ENCODE peak calls at places on chromosomes 11 and 22, in five cellular contexts. One of them, this sample, is unnamed.

GRCh38 chr11:117439256-117439655 is 111.6 kb downstream of the CEP164 start:
- DNase-seq in epithelial cell of esophagus: no peak
- DNase-seq in ovary: no peak
- DNase-seq in tibial nerve: no peak
- DNase-seq in CD4-positive, alpha-beta memory T cell: no peak
- DNase-seq in this sample: no peak

GRCh38 chr22:42967005-42967404 is 47.9 kb downstream of the PACSIN2 start:
- DNase-seq in epithelial cell of esophagus: no peak
- DNase-seq in ovary: no peak
- DNase-seq in tibial nerve: no peak
- DNase-seq in CD4-positive, alpha-beta memory T cell: no peak
- DNase-seq in this sample: no peak

GRCh38 chr22:21996175-21996574 is 13.6 kb upstream of the TOP3B start:
- DNase-seq in epithelial cell of esophagus: no peak
- DNase-seq in ovary: no peak
- DNase-seq in tibial nerve: no peak
- DNase-seq in CD4-positive, alpha-beta memory T cell: no peak
- DNase-seq in this sample: no peak

GRCh38 chr22:26646158-26646557 is 11.2 kb upstream of the MIAT start:
- DNase-seq in epithelial cell of esophagus: no peak
- DNase-seq in ovary: no peak
- DNase-seq in tibial nerve: no peak
- DNase-seq in CD4-positive, alpha-beta memory T cell: no peak
- DNase-seq in this sample: no peak

GRCh38 chr22:36456459-36456835 is 25.0 kb downstream of the TXN2 start:
- DNase-seq in epithelial cell of esophagus: no peak
- DNase-seq in ovary: no peak
- DNase-seq in tibial nerve: no peak
- DNase-seq in CD4-positive, alpha-beta memory T cell: no peak
- DNase-seq in this sample: no peak

GRCh38 chr11:46220313-46220712 is 57.1 kb upstream of the CREB3L1 start:
- DNase-seq in epithelial cell of esophagus: no peak
- DNase-seq in ovary: no peak
- DNase-seq in tibial nerve: no peak
- DNase-seq in CD4-positive, alpha-beta memory T cell: no peak
- DNase-seq in this sample: no peak

GRCh38 chr11:123166095-123166559 is 28.9 kb downstream of the CLMP start:
- DNase-seq in epithelial cell of esophagus: peak
- DNase-seq in ovary: peak
- DNase-seq in tibial nerve: peak
- DNase-seq in CD4-positive, alpha-beta memory T cell: no peak
- DNase-seq in this sample: no peak

GRCh38 chr22:26894766-26895485 is 237.5 kb downstream of the MIAT start:
- DNase-seq in epithelial cell of esophagus: peak
- DNase-seq in ovary: no peak
- DNase-seq in tibial nerve: no peak
- DNase-seq in CD4-positive, alpha-beta memory T cell: no peak
- DNase-seq in this sample: peak

GRCh38 chr11:97502201-97502600 is 1112.4 kb downstream of the JRKL start:
- DNase-seq in epithelial cell of esophagus: no peak
- DNase-seq in ovary: no peak
- DNase-seq in tibial nerve: no peak
- DNase-seq in CD4-positive, alpha-beta memory T cell: no peak
- DNase-seq in this sample: no peak

GRCh38 chr11:26335903-26336302 is 4.0 kb downstream of the ANO3 start:
- DNase-seq in epithelial cell of esophagus: no peak
- DNase-seq in ovary: no peak
- DNase-seq in tibial nerve: no peak
- DNase-seq in CD4-positive, alpha-beta memory T cell: no peak
- DNase-seq in this sample: peak

GRCh38 chr22:24810043-24810749 is 4.2 kb downstream of the SGSM1 start:
- DNase-seq in epithelial cell of esophagus: no peak
- DNase-seq in ovary: no peak
- DNase-seq in tibial nerve: no peak
- DNase-seq in CD4-positive, alpha-beta memory T cell: no peak
- DNase-seq in this sample: peak

GRCh38 chr11:102240502-102240901 is 76.8 kb upstream of the BIRC3 start:
- DNase-seq in epithelial cell of esophagus: no peak
- DNase-seq in ovary: no peak
- DNase-seq in tibial nerve: no peak
- DNase-seq in CD4-positive, alpha-beta memory T cell: no peak
- DNase-seq in this sample: no peak

GRCh38 chr22:46359362-46359761 is 23.8 kb downstream of the TRMU start:
- DNase-seq in epithelial cell of esophagus: no peak
- DNase-seq in ovary: no peak
- DNase-seq in tibial nerve: no peak
- DNase-seq in CD4-positive, alpha-beta memory T cell: no peak
- DNase-seq in this sample: no peak

GRCh38 chr11:72141066-72141465 is 5.5 kb downstream of the FOLR3 start:
- DNase-seq in epithelial cell of esophagus: peak
- DNase-seq in ovary: no peak
- DNase-seq in tibial nerve: no peak
- DNase-seq in CD4-positive, alpha-beta memory T cell: no peak
- DNase-seq in this sample: peak

GRCh38 chr11:104776501-104777170 is 121.6 kb downstream of the CASP12 start:
- DNase-seq in epithelial cell of esophagus: peak
- DNase-seq in ovary: no peak
- DNase-seq in tibial nerve: no peak
- DNase-seq in CD4-positive, alpha-beta memory T cell: no peak
- DNase-seq in this sample: no peak

GRCh38 chr11:86151188-86152005 is 82.5 kb upstream of the PICALM start:
- DNase-seq in epithelial cell of esophagus: peak
- DNase-seq in ovary: peak
- DNase-seq in tibial nerve: peak
- DNase-seq in CD4-positive, alpha-beta memory T cell: no peak
- DNase-seq in this sample: peak

GRCh38 chr11:2525166-2525861 is 80.5 kb downstream of the KCNQ1 start:
- DNase-seq in epithelial cell of esophagus: no peak
- DNase-seq in ovary: peak
- DNase-seq in tibial nerve: no peak
- DNase-seq in CD4-positive, alpha-beta memory T cell: no peak
- DNase-seq in this sample: no peak

GRCh38 chr11:89491141-89491690 is at the start of gene NOX4:
- DNase-seq in epithelial cell of esophagus: peak
- DNase-seq in ovary: peak
- DNase-seq in tibial nerve: peak
- DNase-seq in CD4-positive, alpha-beta memory T cell: no peak
- DNase-seq in this sample: peak

GRCh38 chr11:117604349-117604995 is 192.5 kb downstream of the DSCAML1 start:
- DNase-seq in epithelial cell of esophagus: peak
- DNase-seq in ovary: no peak
- DNase-seq in tibial nerve: no peak
- DNase-seq in CD4-positive, alpha-beta memory T cell: no peak
- DNase-seq in this sample: peak

GRCh38 chr22:47374901-47375575 is 612.6 kb downstream of the TBC1D22A start:
- DNase-seq in epithelial cell of esophagus: no peak
- DNase-seq in ovary: no peak
- DNase-seq in tibial nerve: no peak
- DNase-seq in CD4-positive, alpha-beta memory T cell: no peak
- DNase-seq in this sample: no peak

GRCh38 chr22:42269407-42270177 is 861 bp downstream of the TCF20 start:
- DNase-seq in epithelial cell of esophagus: peak
- DNase-seq in ovary: peak
- DNase-seq in tibial nerve: no peak
- DNase-seq in CD4-positive, alpha-beta memory T cell: peak
- DNase-seq in this sample: peak

GRCh38 chr11:70863186-70863585 is 389.2 kb downstream of the SHANK2 start:
- DNase-seq in epithelial cell of esophagus: no peak
- DNase-seq in ovary: no peak
- DNase-seq in tibial nerve: no peak
- DNase-seq in CD4-positive, alpha-beta memory T cell: no peak
- DNase-seq in this sample: no peak

GRCh38 chr11:95507794-95508193 is 276.8 kb upstream of the SESN3 start:
- DNase-seq in epithelial cell of esophagus: no peak
- DNase-seq in ovary: no peak
- DNase-seq in tibial nerve: no peak
- DNase-seq in CD4-positive, alpha-beta memory T cell: no peak
- DNase-seq in this sample: no peak

GRCh38 chr11:116502641-116503061 is 270.1 kb downstream of the BUD13 start:
- DNase-seq in epithelial cell of esophagus: no peak
- DNase-seq in ovary: no peak
- DNase-seq in tibial nerve: no peak
- DNase-seq in CD4-positive, alpha-beta memory T cell: no peak
- DNase-seq in this sample: no peak

GRCh38 chr11:88827018-88827676 is 238.6 kb downstream of the GRM5 start:
- DNase-seq in epithelial cell of esophagus: peak
- DNase-seq in ovary: no peak
- DNase-seq in tibial nerve: no peak
- DNase-seq in CD4-positive, alpha-beta memory T cell: no peak
- DNase-seq in this sample: no peak

GRCh38 chr11:122098223-122098980 is 17.6 kb downstream of the BLID start:
- DNase-seq in epithelial cell of esophagus: peak
- DNase-seq in ovary: no peak
- DNase-seq in tibial nerve: no peak
- DNase-seq in CD4-positive, alpha-beta memory T cell: no peak
- DNase-seq in this sample: no peak

GRCh38 chr11:117315285-117316196 is 515 bp downstream of the BACE1 start:
- DNase-seq in epithelial cell of esophagus: no peak
- DNase-seq in ovary: no peak
- DNase-seq in tibial nerve: no peak
- DNase-seq in CD4-positive, alpha-beta memory T cell: peak
- DNase-seq in this sample: peak

GRCh38 chr22:24153959-24154358 is 27.3 kb upstream of the SUSD2 start:
- DNase-seq in epithelial cell of esophagus: no peak
- DNase-seq in ovary: no peak
- DNase-seq in tibial nerve: no peak
- DNase-seq in CD4-positive, alpha-beta memory T cell: peak
- DNase-seq in this sample: no peak

GRCh38 chr11:93655047-93655446 is 6.4 kb upstream of the CEP295 start:
- DNase-seq in epithelial cell of esophagus: no peak
- DNase-seq in ovary: no peak
- DNase-seq in tibial nerve: peak
- DNase-seq in CD4-positive, alpha-beta memory T cell: no peak
- DNase-seq in this sample: no peak

GRCh38 chr11:16091862-16092261 is 264.5 kb downstream of the SOX6 start:
- DNase-seq in epithelial cell of esophagus: peak
- DNase-seq in ovary: no peak
- DNase-seq in tibial nerve: no peak
- DNase-seq in CD4-positive, alpha-beta memory T cell: no peak
- DNase-seq in this sample: no peak

GRCh38 chr11:130159139-130159538 is 443 bp upstream of the ST14 start:
- DNase-seq in epithelial cell of esophagus: no peak
- DNase-seq in ovary: no peak
- DNase-seq in tibial nerve: no peak
- DNase-seq in CD4-positive, alpha-beta memory T cell: no peak
- DNase-seq in this sample: no peak
- H3K4me3 ChIP-seq in epithelial cell of esophagus: no peak
- H3K4me3 ChIP-seq in ovary: no peak
- H3K4me3 ChIP-seq in tibial nerve: peak
- H3K4me3 ChIP-seq in CD4-positive, alpha-beta memory T cell: no peak
- H3K4me3 ChIP-seq in this sample: no peak

GRCh38 chr11:120212259-120212888 is 1.5 kb downstream of the OAF start:
- DNase-seq in epithelial cell of esophagus: peak
- DNase-seq in ovary: no peak
- DNase-seq in tibial nerve: no peak
- DNase-seq in CD4-positive, alpha-beta memory T cell: no peak
- DNase-seq in this sample: peak
- H3K4me3 ChIP-seq in epithelial cell of esophagus: peak
- H3K4me3 ChIP-seq in ovary: peak
- H3K4me3 ChIP-seq in tibial nerve: peak
- H3K4me3 ChIP-seq in CD4-positive, alpha-beta memory T cell: no peak
- H3K4me3 ChIP-seq in this sample: peak

GRCh38 chr11:14317659-14318325 is 41.2 kb downstream of the RRAS2 start:
- DNase-seq in epithelial cell of esophagus: peak
- DNase-seq in ovary: no peak
- DNase-seq in tibial nerve: no peak
- DNase-seq in CD4-positive, alpha-beta memory T cell: no peak
- DNase-seq in this sample: no peak

GRCh38 chr11:14320020-14320419 is 39.0 kb downstream of the RRAS2 start:
- DNase-seq in epithelial cell of esophagus: no peak
- DNase-seq in ovary: no peak
- DNase-seq in tibial nerve: no peak
- DNase-seq in CD4-positive, alpha-beta memory T cell: peak
- DNase-seq in this sample: no peak

GRCh38 chr11:14322510-14322909 is 36.5 kb downstream of the RRAS2 start:
- DNase-seq in epithelial cell of esophagus: no peak
- DNase-seq in ovary: no peak
- DNase-seq in tibial nerve: no peak
- DNase-seq in CD4-positive, alpha-beta memory T cell: no peak
- DNase-seq in this sample: no peak

GRCh38 chr11:14315130-14315529 is 43.9 kb downstream of the RRAS2 start:
- DNase-seq in epithelial cell of esophagus: no peak
- DNase-seq in ovary: no peak
- DNase-seq in tibial nerve: no peak
- DNase-seq in CD4-positive, alpha-beta memory T cell: no peak
- DNase-seq in this sample: no peak

DNA sequence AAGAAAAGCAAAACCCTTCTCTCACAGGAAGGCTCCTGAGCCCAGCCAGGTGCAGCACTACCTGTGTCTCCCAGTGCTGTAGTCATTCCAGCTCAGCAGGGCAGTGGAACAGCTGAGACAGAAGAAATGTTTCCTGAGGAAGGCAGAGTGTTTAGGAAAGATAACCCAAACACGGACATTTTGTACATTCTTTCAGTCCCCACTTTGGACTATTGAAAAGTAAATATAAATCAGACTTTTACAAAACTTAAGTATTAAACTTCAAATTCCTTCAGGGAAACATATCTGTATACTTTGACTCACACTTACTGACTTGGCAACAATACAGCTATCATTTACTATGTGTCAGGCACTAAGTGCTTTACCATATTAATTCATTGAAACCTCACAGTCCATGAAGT is 40.4 kb downstream of the RRAS2 start:
- DNase-seq in epithelial cell of esophagus: peak
- DNase-seq in ovary: no peak
- DNase-seq in tibial nerve: no peak
- DNase-seq in CD4-positive, alpha-beta memory T cell: no peak
- DNase-seq in this sample: no peak
- H3K4me3 ChIP-seq in epithelial cell of esophagus: no peak
- H3K4me3 ChIP-seq in ovary: no peak
- H3K4me3 ChIP-seq in tibial nerve: no peak
- H3K4me3 ChIP-seq in CD4-positive, alpha-beta memory T cell: no peak
- H3K4me3 ChIP-seq in this sample: no peak

DNA sequence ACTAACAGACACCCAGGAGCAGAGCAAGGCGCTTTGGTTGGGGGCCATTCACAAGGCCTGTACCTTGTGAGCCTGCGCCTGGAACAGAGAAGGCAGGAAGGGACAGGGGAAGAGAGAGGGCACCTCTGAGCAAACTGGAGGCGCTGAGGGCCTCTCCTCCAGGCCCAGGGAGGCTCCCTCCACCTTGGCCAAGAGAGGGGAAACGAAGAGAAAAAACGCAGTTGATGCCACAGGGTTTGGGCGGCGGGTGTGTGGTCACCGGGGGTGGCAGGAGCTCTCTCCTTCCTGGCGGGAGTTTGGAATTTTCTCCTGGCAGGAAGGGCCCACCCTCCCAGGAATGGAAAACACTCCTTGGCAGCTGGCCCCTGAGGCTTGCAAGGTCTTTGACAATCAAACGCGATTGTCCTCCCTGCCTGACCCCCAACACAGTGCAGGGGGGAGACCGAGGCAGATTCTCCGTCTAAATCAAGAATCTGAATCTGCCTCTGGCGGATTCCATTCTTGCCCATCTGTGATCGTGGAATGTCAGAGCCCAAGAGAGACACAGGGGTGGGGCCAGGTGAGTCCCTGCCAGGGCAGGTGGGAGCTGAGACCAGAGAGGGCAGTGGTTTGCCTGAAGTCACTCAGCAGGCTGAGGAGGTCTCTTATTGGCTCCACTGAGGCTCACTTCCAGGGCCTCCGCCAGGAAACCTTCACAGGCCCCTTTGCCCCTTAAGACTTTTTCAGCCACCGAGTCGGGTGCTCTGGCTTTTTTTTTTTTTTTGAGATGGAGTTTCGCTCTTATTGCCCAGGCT is 21.0 kb downstream of the RPL3 start:
- DNase-seq in epithelial cell of esophagus: no peak
- DNase-seq in ovary: no peak
- DNase-seq in tibial nerve: no peak
- DNase-seq in CD4-positive, alpha-beta memory T cell: no peak
- DNase-seq in this sample: no peak
- H3K4me3 ChIP-seq in epithelial cell of esophagus: no peak
- H3K4me3 ChIP-seq in ovary: no peak
- H3K4me3 ChIP-seq in tibial nerve: no peak
- H3K4me3 ChIP-seq in CD4-positive, alpha-beta memory T cell: no peak
- H3K4me3 ChIP-seq in this sample: no peak